ENCODE peak calls at places on chromosome 10, in four cellular contexts. Q is stimulated activated CD4-positive, alpha-beta T cell treated with anti-CD3 and anti-CD28 coated beads, Interleukin-4, amount 100 ng/mL, for 1 hour; B is caudate nucleus; W is stimulated activated CD8-positive, alpha-beta memory T cell treated with anti-CD3 and anti-CD28 coated beads, Interleukin-4, amount 100 ng/mL, for 24 hours. I is an unnamed sample.
A peak's percentile ranks its signal among the peaks of the same experiment; 100 is the strongest.

GRCh38 chr10:129151281-129151680 is 315.8 kb upstream of the MGMT start:
- DNase-seq in Q (no peak), B (no peak), W (no peak), I (no peak)

GRCh38 chr10:12910835-12911234 is 90.7 kb downstream of the CCDC3 start:
- DNase-seq in Q (no peak), B (no peak), W (no peak), I (no peak)

GRCh38 chr10:75611081-75611971 is 179.9 kb downstream of the LRMDA start:
- DNase-seq in Q (no peak), B (no peak), W (no peak), I (no peak)

GRCh38 chr10:92970301-92971070 is 90.1 kb upstream of the CYP26C1 start:
- DNase-seq in Q (no peak), B (no peak), W (no peak), I (no peak)

GRCh38 chr10:33248638-33249037 is 85.8 kb downstream of the NRP1 start:
- DNase-seq in Q (no peak), B (no peak), W (no peak), I (no peak)

GRCh38 chr10:103696411-103697145 is 158.8 kb downstream of the SH3PXD2A start:
- DNase-seq in Q (peak; percentile 71), B (peak; percentile 39), W (peak; percentile 53), I (no peak)

GRCh38 chr10:70364001-70364771 is 18.2 kb downstream of the LRRC20 start:
- DNase-seq in Q (peak; percentile 81), B (peak; percentile 76), W (peak; percentile 76), I (peak; percentile 85)

GRCh38 chr10:72847681-72848080 is 45.9 kb upstream of the OIT3 start:
- DNase-seq in Q (no peak), B (no peak), W (no peak), I (no peak)

GRCh38 chr10:45398595-45398994 is 24.6 kb downstream of the ALOX5 start:
- DNase-seq in Q (no peak), B (no peak), W (no peak), I (no peak)

GRCh38 chr10:79009144-79009543 is 59.6 kb upstream of the ZMIZ1 start:
- DNase-seq in Q (no peak), B (no peak), W (no peak), I (no peak)

GRCh38 chr10:60423920-60424319 is 34.2 kb upstream of the ANK3 start:
- DNase-seq in Q (no peak), B (no peak), W (no peak), I (no peak)

GRCh38 chr10:90602815-90603600 is 254.8 kb downstream of the HTR7 start:
- DNase-seq in Q (no peak), B (no peak), W (no peak), I (no peak)

GRCh38 chr10:71860243-71861029 is 9.4 kb upstream of the PSAP start:
- DNase-seq in Q (peak; percentile 42), B (peak; percentile 86), W (no peak), I (peak; percentile 18)

GRCh38 chr10:11335167-11335652 is 276.2 kb downstream of the USP6NL start:
- DNase-seq in Q (no peak), B (no peak), W (no peak), I (no peak)

GRCh38 chr10:68333905-68334431 is 1.2 kb upstream of the PBLD start:
- DNase-seq in Q (no peak), B (no peak), W (no peak), I (no peak)

GRCh38 chr10:120948889-120949382 is 97.8 kb downstream of the WDR11 start:
- DNase-seq in Q (peak; percentile 69), B (peak; percentile 66), W (peak; percentile 44), I (peak; percentile 68)

GRCh38 chr10:114026189-114027040 is 17.3 kb upstream of the ADRB1 start:
- DNase-seq in Q (no peak), B (no peak), W (no peak), I (no peak)

GRCh38 chr10:109250144-109250543 is 673.2 kb downstream of the XPNPEP1 start:
- DNase-seq in Q (no peak), B (no peak), W (no peak), I (no peak)

GRCh38 chr10:52213511-52213831 is 100.6 kb upstream of the DKK1 start:
- DNase-seq in Q (no peak), B (no peak), W (no peak), I (no peak)

GRCh38 chr10:13904053-13904452 is 317.3 kb downstream of the PRPF18 start:
- DNase-seq in Q (no peak), B (peak; percentile 25), W (no peak), I (no peak)

GRCh38 chr10:85976267-85976793 is 390.3 kb downstream of the GRID1 start:
- DNase-seq in Q (no peak), B (no peak), W (no peak), I (no peak)

GRCh38 chr10:117174439-117175214 is 22.7 kb upstream of the KCNK18 start:
- DNase-seq in Q (peak; percentile 84), B (peak; percentile 75), W (peak; percentile 77), I (peak; percentile 86)

GRCh38 chr10:111475720-111476119 is 398.9 kb downstream of the ADRA2A start:
- DNase-seq in Q (no peak), B (no peak), W (no peak), I (no peak)

GRCh38 chr10:124266468-124267230 is 152.1 kb downstream of the OAT start:
- DNase-seq in Q (no peak), B (no peak), W (no peak), I (no peak)

GRCh38 chr10:88725798-88726197 is 19.7 kb downstream of the LIPK start:
- DNase-seq in Q (no peak), B (no peak), W (no peak), I (no peak)